ENCODE peak calls at places on chromosome 9, in eight cellular contexts. L is neuronal stem cell; H is GOT3; G is astrocyte of the cerebellum; X is amniotic stem cell; S is activated T-cell treated with anti-CD3 and anti-CD28 coated beads, Interleukin-2, amount 50 U/mL, for 24 hours; K is PC-9; W is left cardiac atrium. N is an unnamed sample.

GRCh38 chr9:1536522-1537170 is 478.5 kb upstream of the SMARCA2 start:
- DNase-seq in L (no peak), H (no peak), G (no peak), X (no peak), S (no peak), K (no peak), W (no peak), N (no peak)

GRCh38 chr9:108743901-108744371 is 111.8 kb downstream of the ACTL7B start:
- DNase-seq in L (peak; percentile 60), H (no peak), G (no peak), X (no peak), S (no peak), K (peak; percentile 70), W (no peak), N (peak; percentile 19)

GRCh38 chr9:136342191-136343120 is 15.1 kb downstream of the GPSM1 start:
- DNase-seq in L (peak; percentile 94), H (no peak), G (peak; percentile 27), X (no peak), S (peak; percentile 79), K (peak; percentile 92), W (peak; percentile 89), N (no peak)

GRCh38 chr9:124660341-124660801 is 110.7 kb downstream of the NR6A1 start:
- DNase-seq in L (peak; percentile 79), H (no peak), G (peak; percentile 55), X (peak; percentile 6), S (peak; percentile 35), K (peak; percentile 22), W (no peak), N (no peak)

GRCh38 chr9:86714976-86715375 is 232.3 kb downstream of the GAS1 start:
- DNase-seq in L (no peak), H (no peak), G (no peak), X (no peak), S (no peak), K (no peak), W (no peak), N (no peak)

GRCh38 chr9:97770808-97771372 is 73.8 kb upstream of the XPA start:
- DNase-seq in L (no peak), H (no peak), G (no peak), X (no peak), S (no peak), K (no peak), W (no peak), N (no peak)

GRCh38 chr9:75907329-75907728 is 16.9 kb downstream of the PCSK5 start:
- DNase-seq in L (no peak), H (no peak), G (no peak), X (no peak), S (no peak), K (no peak), W (no peak), N (no peak)

GRCh38 chr9:95181226-95181818 is 136.2 kb downstream of the FANCC start:
- DNase-seq in L (no peak), H (no peak), G (no peak), X (no peak), S (no peak), K (no peak), W (no peak), N (no peak)

GRCh38 chr9:120889606-120890396 is 12.8 kb upstream of the PHF19 start:
- DNase-seq in L (no peak), H (no peak), G (no peak), X (no peak), S (no peak), K (no peak), W (no peak), N (no peak)

GRCh38 chr9:126347911-126348760 is 21.5 kb downstream of the MVB12B start:
- DNase-seq in L (no peak), H (no peak), G (peak; percentile 26), X (no peak), S (no peak), K (peak; percentile 48), W (no peak), N (no peak)

GRCh38 chr9:6557883-6558282 is 87.6 kb downstream of the GLDC start:
- DNase-seq in L (no peak), H (no peak), G (no peak), X (no peak), S (no peak), K (no peak), W (peak; percentile 45), N (no peak)

GRCh38 chr9:15622596-15622995 is 69.8 kb downstream of the CCDC171 start:
- DNase-seq in L (no peak), H (no peak), G (peak; percentile 18), X (no peak), S (no peak), K (no peak), W (no peak), N (no peak)

GRCh38 chr9:17613723-17614122 is 34.9 kb downstream of the SH3GL2 start:
- DNase-seq in L (no peak), H (no peak), G (peak; percentile 88), X (peak; percentile 69), S (no peak), K (no peak), W (no peak), N (peak; percentile 86)

GRCh38 chr9:124420991-124421543 is 5.8 kb upstream of the PSMB7 start:
- DNase-seq in L (no peak), H (no peak), G (no peak), X (no peak), S (no peak), K (no peak), W (no peak), N (peak; percentile 58)

GRCh38 chr9:113934167-113934566 is 58.1 kb downstream of the ZNF618 start:
- DNase-seq in L (no peak), H (no peak), G (no peak), X (no peak), S (no peak), K (no peak), W (no peak), N (no peak)

GRCh38 chr9:98484218-98484617 is 224.5 kb downstream of the GABBR2 start:
- DNase-seq in L (no peak), H (no peak), G (no peak), X (no peak), S (no peak), K (no peak), W (no peak), N (no peak)

GRCh38 chr9:130126721-130127429 is 45.3 kb upstream of the NCS1 start:
- DNase-seq in L (no peak), H (no peak), G (no peak), X (no peak), S (no peak), K (peak; percentile 56), W (no peak), N (no peak)

GRCh38 chr9:127214421-127215265 is 49.9 kb upstream of the GARNL3 start:
- DNase-seq in L (peak; percentile 45), H (no peak), G (peak; percentile 27), X (peak; percentile 37), S (peak; percentile 68), K (peak; percentile 75), W (peak; percentile 58), N (no peak)

GRCh38 chr9:6677803-6678202 is 32.3 kb upstream of the GLDC start:
- DNase-seq in L (no peak), H (no peak), G (no peak), X (no peak), S (no peak), K (no peak), W (no peak), N (no peak)

GRCh38 chr9:129185991-129186390 is 7.9 kb upstream of the IER5L start:
- DNase-seq in L (no peak), H (no peak), G (no peak), X (no peak), S (no peak), K (no peak), W (no peak), N (no peak)

GRCh38 chr9:94987731-94988130 is 261.2 kb downstream of the AOPEP start:
- DNase-seq in L (no peak), H (no peak), G (no peak), X (no peak), S (no peak), K (no peak), W (no peak), N (no peak)

GRCh38 chr9:91197232-91198181 is 164.2 kb downstream of the AUH start:
- DNase-seq in L (no peak), H (peak; percentile 6), G (peak; percentile 53), X (peak; percentile 35), S (no peak), K (peak; percentile 43), W (peak; percentile 69), N (peak; percentile 0)

GRCh38 chr9:137067860-137068538 is 2.4 kb downstream of the SAPCD2 start:
- DNase-seq in L (peak; percentile 67), H (peak; percentile 25), G (peak; percentile 49), X (no peak), S (peak; percentile 88), K (peak; percentile 90), W (peak; percentile 74), N (peak; percentile 64)

GRCh38 chr9:11931109-11931508 is 762.1 kb upstream of the TYRP1 start:
- DNase-seq in L (no peak), H (no peak), G (no peak), X (no peak), S (no peak), K (no peak), W (no peak), N (no peak)

GRCh38 chr9:114364528-114365041 is 23.2 kb downstream of the AKNA start:
- DNase-seq in L (no peak), H (no peak), G (no peak), X (no peak), S (no peak), K (peak; percentile 26), W (no peak), N (no peak)

GRCh38 chr9:93035106-93035660 is 23.3 kb upstream of the SUSD3 start:
- DNase-seq in L (no peak), H (no peak), G (no peak), X (no peak), S (no peak), K (no peak), W (no peak), N (no peak)

GRCh38 chr9:744790-745456 is 96.6 kb upstream of the DMRT1 start:
- DNase-seq in L (no peak), H (no peak), G (no peak), X (no peak), S (no peak), K (no peak), W (peak; percentile 74), N (no peak)

GRCh38 chr9:97704327-97704677 is 7.2 kb upstream of the XPA start:
- DNase-seq in L (no peak), H (no peak), G (no peak), X (no peak), S (no peak), K (no peak), W (no peak), N (no peak)

GRCh38 chr9:106339882-106340281 is 523.1 kb upstream of the ZNF462 start:
- DNase-seq in L (no peak), H (no peak), G (no peak), X (no peak), S (no peak), K (no peak), W (no peak), N (no peak)

GRCh38 chr9:371349-371748 is 156.7 kb downstream of the DOCK8 start:
- DNase-seq in L (no peak), H (no peak), G (no peak), X (no peak), S (no peak), K (no peak), W (no peak), N (no peak)

N was measured in NCI-H446.